ENCODE peak calls at places on chromosome 2, in five cellular contexts. T, D, K, F and G are unnamed samples.

GRCh38 chr2:221088506-221088905 is 483.6 kb downstream of the EPHA4 start:
- DNase-seq in F (no peak), T (no peak), D (no peak), K (no peak), G (no peak)

GRCh38 chr2:186868344-186868743 is 19.4 kb upstream of the ZSWIM2 start:
- DNase-seq in F (no peak), K (no peak), T (no peak), D (no peak), G (no peak)

GRCh38 chr2:200380139-200380561 is 73.7 kb downstream of the SPATS2L start:
- DNase-seq in T (no peak), K (no peak), D (no peak), F (no peak), G (no peak)

GRCh38 chr2:121644715-121645114 is 4.5 kb downstream of the CLASP1 start:
- DNase-seq in D (no peak), T (no peak), F (no peak), K (no peak), G (no peak)

GRCh38 chr2:187586091-187586632 is 31.9 kb upstream of the TFPI start:
- DNase-seq in K (no peak), T (peak; percentile 90), F (no peak), D (no peak), G (no peak)

GRCh38 chr2:178327516-178327915 is 123.5 kb downstream of the PRKRA start:
- DNase-seq in F (no peak), K (no peak), D (no peak), T (no peak), G (no peak)

GRCh38 chr2:159614534-159615186 is 1.7 kb downstream of the BAZ2B start:
- DNase-seq in D (no peak), T (no peak), F (no peak), K (no peak), G (no peak)

GRCh38 chr2:47270421-47270820 is 115.3 kb upstream of the STPG4 start:
- DNase-seq in K (no peak), F (no peak), D (no peak), T (no peak), G (no peak)

GRCh38 chr2:206442854-206443734 is at the start of gene ADAM23:
- DNase-seq in K (peak; percentile 42), D (no peak), F (peak; percentile 63), T (peak; percentile 64), G (no peak)

GRCh38 chr2:221552282-221552681 is 19.8 kb downstream of the EPHA4 start:
- DNase-seq in T (no peak), F (no peak), D (no peak), K (no peak), G (no peak)

GRCh38 chr2:196365132-196365531 is 193.8 kb upstream of the STK17B start:
- DNase-seq in T (no peak), K (no peak), F (no peak), D (no peak), G (no peak)